ENCODE peak calls at places on chromosome 16, in seven cellular contexts. One of them, this sample, is unnamed.

GRCh38 chr16:82755570-82756282 is 129.0 kb downstream of the CDH13 start:
- DNase-seq in neural progenitor cell: peak
- DNase-seq in C1 segment of cervical spinal cord: no peak
- DNase-seq in K562: no peak
- DNase-seq in Daoy: no peak
- DNase-seq in NCI-H510A: no peak
- DNase-seq in endothelial cell: no peak
- DNase-seq in this sample: no peak

GRCh38 chr16:86634290-86634689 is 55.9 kb downstream of the FOXL1 start:
- DNase-seq in neural progenitor cell: peak
- DNase-seq in C1 segment of cervical spinal cord: no peak
- DNase-seq in NCI-H510A: no peak
- DNase-seq in Daoy: peak
- DNase-seq in endothelial cell: no peak
- DNase-seq in K562: no peak
- DNase-seq in this sample: no peak

GRCh38 chr16:57972285-57972684 is 1.4 kb upstream of the CNGB1 start:
- DNase-seq in Daoy: no peak
- DNase-seq in K562: no peak
- DNase-seq in neural progenitor cell: no peak
- DNase-seq in NCI-H510A: no peak
- DNase-seq in endothelial cell: no peak
- DNase-seq in C1 segment of cervical spinal cord: no peak
- DNase-seq in this sample: no peak

GRCh38 chr16:3012828-3013420 is at the start of gene CLDN9:
- DNase-seq in Daoy: peak
- DNase-seq in endothelial cell: no peak
- DNase-seq in C1 segment of cervical spinal cord: no peak
- DNase-seq in NCI-H510A: peak
- DNase-seq in neural progenitor cell: peak
- DNase-seq in K562: peak
- DNase-seq in this sample: peak

GRCh38 chr16:11182381-11182780 is 73.6 kb downstream of the SOCS1 start:
- DNase-seq in endothelial cell: no peak
- DNase-seq in K562: no peak
- DNase-seq in Daoy: no peak
- DNase-seq in NCI-H510A: no peak
- DNase-seq in neural progenitor cell: no peak
- DNase-seq in C1 segment of cervical spinal cord: no peak
- DNase-seq in this sample: no peak

GRCh38 chr16:1678500-1679098 is 520 bp downstream of the JPT2 start:
- DNase-seq in endothelial cell: peak
- DNase-seq in C1 segment of cervical spinal cord: peak
- DNase-seq in neural progenitor cell: peak
- DNase-seq in K562: peak
- DNase-seq in Daoy: peak
- DNase-seq in NCI-H510A: peak
- DNase-seq in this sample: peak

GRCh38 chr16:2786061-2786825 is 1.1 kb downstream of the PRSS33 start:
- DNase-seq in Daoy: no peak
- DNase-seq in C1 segment of cervical spinal cord: no peak
- DNase-seq in neural progenitor cell: no peak
- DNase-seq in K562: no peak
- DNase-seq in NCI-H510A: no peak
- DNase-seq in endothelial cell: no peak
- DNase-seq in this sample: no peak

GRCh38 chr16:27242868-27243590 is 25.5 kb downstream of the NSMCE1 start:
- DNase-seq in C1 segment of cervical spinal cord: no peak
- DNase-seq in neural progenitor cell: peak
- DNase-seq in K562: peak
- DNase-seq in Daoy: peak
- DNase-seq in NCI-H510A: no peak
- DNase-seq in endothelial cell: peak
- DNase-seq in this sample: peak

GRCh38 chr16:84700518-84701277 is 898 bp downstream of the USP10 start:
- DNase-seq in neural progenitor cell: peak
- DNase-seq in NCI-H510A: no peak
- DNase-seq in Daoy: peak
- DNase-seq in endothelial cell: no peak
- DNase-seq in K562: peak
- DNase-seq in C1 segment of cervical spinal cord: peak
- DNase-seq in this sample: no peak

GRCh38 chr16:31496670-31497069 is 11.5 kb downstream of the RUSF1 start:
- DNase-seq in NCI-H510A: no peak
- DNase-seq in K562: no peak
- DNase-seq in endothelial cell: no peak
- DNase-seq in neural progenitor cell: no peak
- DNase-seq in Daoy: no peak
- DNase-seq in C1 segment of cervical spinal cord: no peak
- DNase-seq in this sample: no peak

GRCh38 chr16:87707097-87707496 is 58.7 kb downstream of the KLHDC4 start:
- DNase-seq in C1 segment of cervical spinal cord: no peak
- DNase-seq in NCI-H510A: no peak
- DNase-seq in neural progenitor cell: peak
- DNase-seq in Daoy: no peak
- DNase-seq in endothelial cell: no peak
- DNase-seq in K562: no peak
- DNase-seq in this sample: no peak

GRCh38 chr16:59632266-59632855 is 898.2 kb upstream of the GOT2 start:
- DNase-seq in K562: peak
- DNase-seq in endothelial cell: no peak
- DNase-seq in neural progenitor cell: no peak
- DNase-seq in Daoy: no peak
- DNase-seq in NCI-H510A: no peak
- DNase-seq in C1 segment of cervical spinal cord: no peak
- DNase-seq in this sample: no peak

GRCh38 chr16:80852261-80852872 is 48.0 kb upstream of the CDYL2 start:
- DNase-seq in Daoy: peak
- DNase-seq in K562: peak
- DNase-seq in NCI-H510A: no peak
- DNase-seq in endothelial cell: peak
- DNase-seq in C1 segment of cervical spinal cord: no peak
- DNase-seq in neural progenitor cell: peak
- DNase-seq in this sample: peak

GRCh38 chr16:56916571-56917403 is 15.2 kb upstream of the HERPUD1 start:
- DNase-seq in endothelial cell: no peak
- DNase-seq in NCI-H510A: no peak
- DNase-seq in K562: no peak
- DNase-seq in neural progenitor cell: no peak
- DNase-seq in Daoy: no peak
- DNase-seq in C1 segment of cervical spinal cord: no peak
- DNase-seq in this sample: no peak

GRCh38 chr16:85798901-85799496 is 345 bp downstream of the EMC8 start:
- DNase-seq in C1 segment of cervical spinal cord: no peak
- DNase-seq in Daoy: peak
- DNase-seq in endothelial cell: peak
- DNase-seq in NCI-H510A: peak
- DNase-seq in neural progenitor cell: no peak
- DNase-seq in K562: peak
- DNase-seq in this sample: peak

GRCh38 chr16:14378131-14378551 is 251.9 kb downstream of the PARN start:
- DNase-seq in endothelial cell: no peak
- DNase-seq in K562: peak
- DNase-seq in C1 segment of cervical spinal cord: no peak
- DNase-seq in NCI-H510A: no peak
- DNase-seq in Daoy: peak
- DNase-seq in neural progenitor cell: no peak
- DNase-seq in this sample: peak

GRCh38 chr16:50160495-50161164 is 7.5 kb downstream of the TENT4B start:
- DNase-seq in neural progenitor cell: no peak
- DNase-seq in NCI-H510A: no peak
- DNase-seq in Daoy: no peak
- DNase-seq in K562: peak
- DNase-seq in C1 segment of cervical spinal cord: no peak
- DNase-seq in endothelial cell: no peak
- DNase-seq in this sample: no peak

GRCh38 chr16:86927699-86928098 is 349.4 kb downstream of the FOXL1 start:
- DNase-seq in NCI-H510A: no peak
- DNase-seq in Daoy: no peak
- DNase-seq in K562: no peak
- DNase-seq in endothelial cell: no peak
- DNase-seq in C1 segment of cervical spinal cord: no peak
- DNase-seq in neural progenitor cell: no peak
- DNase-seq in this sample: no peak

This sample was measured in NCI-H146.